ENCODE peak calls at places on chromosomes 1 and 21, in nine cellular contexts. One of them, this sample, is unnamed.

GRCh38 chr1:8706995-8707396 is 110.4 kb downstream of the RERE start:
- DNase-seq in sigmoid colon: no peak
- DNase-seq in glutamatergic neuron: no peak
- DNase-seq in skeletal muscle cell: no peak
- DNase-seq in fibroblast of lung: peak; percentile 85
- DNase-seq in A549: peak; percentile 30
- DNase-seq in Kasumi-1: no peak
- DNase-seq in effector CD4-positive, alpha-beta T cell: no peak
- DNase-seq in GM13977: no peak
- DNase-seq in this sample: no peak

GRCh38 chr21:16587671-16588379 is 858.0 kb downstream of the USP25 start:
- DNase-seq in sigmoid colon: peak; percentile 73
- DNase-seq in glutamatergic neuron: peak; percentile 22
- DNase-seq in skeletal muscle cell: peak; percentile 40
- DNase-seq in fibroblast of lung: peak; percentile 73
- DNase-seq in A549: no peak
- DNase-seq in Kasumi-1: no peak
- DNase-seq in effector CD4-positive, alpha-beta T cell: no peak
- DNase-seq in GM13977: no peak
- DNase-seq in this sample: no peak

GRCh38 chr1:243390315-243390875 is 134.6 kb downstream of the SDCCAG8 start:
- DNase-seq in sigmoid colon: no peak
- DNase-seq in glutamatergic neuron: no peak
- DNase-seq in skeletal muscle cell: no peak
- DNase-seq in fibroblast of lung: no peak
- DNase-seq in A549: no peak
- DNase-seq in Kasumi-1: no peak
- DNase-seq in effector CD4-positive, alpha-beta T cell: no peak
- DNase-seq in GM13977: no peak
- DNase-seq in this sample: no peak

GRCh38 chr1:37028981-37029617 is 5.2 kb downstream of the GRIK3 start:
- DNase-seq in sigmoid colon: no peak
- DNase-seq in glutamatergic neuron: peak; percentile 40
- DNase-seq in skeletal muscle cell: no peak
- DNase-seq in fibroblast of lung: no peak
- DNase-seq in A549: no peak
- DNase-seq in Kasumi-1: no peak
- DNase-seq in effector CD4-positive, alpha-beta T cell: no peak
- DNase-seq in GM13977: no peak
- DNase-seq in this sample: no peak

GRCh38 chr1:170568197-170568596 is 36.2 kb downstream of the GORAB start:
- DNase-seq in sigmoid colon: no peak
- DNase-seq in glutamatergic neuron: no peak
- DNase-seq in skeletal muscle cell: no peak
- DNase-seq in fibroblast of lung: no peak
- DNase-seq in A549: no peak
- DNase-seq in Kasumi-1: no peak
- DNase-seq in effector CD4-positive, alpha-beta T cell: no peak
- DNase-seq in GM13977: no peak
- DNase-seq in this sample: no peak

GRCh38 chr21:45187646-45188045 is 100.0 kb downstream of the POFUT2 start:
- DNase-seq in sigmoid colon: no peak
- DNase-seq in glutamatergic neuron: no peak
- DNase-seq in skeletal muscle cell: no peak
- DNase-seq in fibroblast of lung: no peak
- DNase-seq in A549: no peak
- DNase-seq in Kasumi-1: no peak
- DNase-seq in effector CD4-positive, alpha-beta T cell: no peak
- DNase-seq in GM13977: no peak
- DNase-seq in this sample: no peak

GRCh38 chr21:44941567-44941966 is 1.7 kb downstream of the SLX9 start:
- DNase-seq in sigmoid colon: peak; percentile 42
- DNase-seq in glutamatergic neuron: no peak
- DNase-seq in skeletal muscle cell: no peak
- DNase-seq in fibroblast of lung: no peak
- DNase-seq in A549: no peak
- DNase-seq in Kasumi-1: no peak
- DNase-seq in effector CD4-positive, alpha-beta T cell: no peak
- DNase-seq in GM13977: no peak
- DNase-seq in this sample: no peak

GRCh38 chr1:33966346-33967141 is 102.7 kb downstream of the HMGB4 start:
- DNase-seq in sigmoid colon: no peak
- DNase-seq in glutamatergic neuron: no peak
- DNase-seq in skeletal muscle cell: no peak
- DNase-seq in fibroblast of lung: peak; percentile 91
- DNase-seq in A549: no peak
- DNase-seq in Kasumi-1: no peak
- DNase-seq in effector CD4-positive, alpha-beta T cell: no peak
- DNase-seq in GM13977: no peak
- DNase-seq in this sample: no peak

GRCh38 chr1:26696645-26697440 is 1.0 kb downstream of the ARID1A start:
- DNase-seq in sigmoid colon: peak; percentile 79
- DNase-seq in glutamatergic neuron: peak; percentile 29
- DNase-seq in skeletal muscle cell: no peak
- DNase-seq in fibroblast of lung: no peak
- DNase-seq in A549: no peak
- DNase-seq in Kasumi-1: no peak
- DNase-seq in effector CD4-positive, alpha-beta T cell: peak; percentile 63
- DNase-seq in GM13977: peak; percentile 72
- DNase-seq in this sample: no peak

GRCh38 chr1:23810818-23811420 is 10.4 kb upstream of the GALE start:
- DNase-seq in sigmoid colon: no peak
- DNase-seq in glutamatergic neuron: peak; percentile 59
- DNase-seq in skeletal muscle cell: no peak
- DNase-seq in fibroblast of lung: no peak
- DNase-seq in A549: peak; percentile 41
- DNase-seq in Kasumi-1: peak; percentile 96
- DNase-seq in effector CD4-positive, alpha-beta T cell: peak; percentile 38
- DNase-seq in GM13977: peak; percentile 70
- DNase-seq in this sample: no peak

GRCh38 chr1:223298706-223299105 is 65.3 kb downstream of the SUSD4 start:
- DNase-seq in sigmoid colon: no peak
- DNase-seq in glutamatergic neuron: no peak
- DNase-seq in skeletal muscle cell: no peak
- DNase-seq in fibroblast of lung: peak; percentile 59
- DNase-seq in A549: no peak
- DNase-seq in Kasumi-1: no peak
- DNase-seq in effector CD4-positive, alpha-beta T cell: no peak
- DNase-seq in GM13977: no peak
- DNase-seq in this sample: no peak

GRCh38 chr1:84971957-84972356 is 25.0 kb downstream of the MCOLN2 start:
- DNase-seq in sigmoid colon: no peak
- DNase-seq in glutamatergic neuron: no peak
- DNase-seq in skeletal muscle cell: no peak
- DNase-seq in fibroblast of lung: no peak
- DNase-seq in A549: no peak
- DNase-seq in Kasumi-1: no peak
- DNase-seq in effector CD4-positive, alpha-beta T cell: no peak
- DNase-seq in GM13977: no peak
- DNase-seq in this sample: no peak

GRCh38 chr1:226149806-226150205 is 36.7 kb downstream of the ACBD3 start:
- DNase-seq in sigmoid colon: no peak
- DNase-seq in glutamatergic neuron: no peak
- DNase-seq in skeletal muscle cell: no peak
- DNase-seq in fibroblast of lung: no peak
- DNase-seq in A549: peak; percentile 37
- DNase-seq in Kasumi-1: no peak
- DNase-seq in effector CD4-positive, alpha-beta T cell: no peak
- DNase-seq in GM13977: no peak
- DNase-seq in this sample: no peak

GRCh38 chr1:4915159-4915558 is 260.8 kb downstream of the AJAP1 start:
- DNase-seq in sigmoid colon: no peak
- DNase-seq in glutamatergic neuron: no peak
- DNase-seq in skeletal muscle cell: no peak
- DNase-seq in fibroblast of lung: no peak
- DNase-seq in A549: no peak
- DNase-seq in Kasumi-1: no peak
- DNase-seq in effector CD4-positive, alpha-beta T cell: no peak
- DNase-seq in GM13977: no peak
- DNase-seq in this sample: no peak

GRCh38 chr1:184160236-184160635 is 108.7 kb downstream of the TSEN15 start:
- DNase-seq in sigmoid colon: no peak
- DNase-seq in glutamatergic neuron: no peak
- DNase-seq in skeletal muscle cell: no peak
- DNase-seq in fibroblast of lung: peak; percentile 86
- DNase-seq in A549: peak; percentile 8
- DNase-seq in Kasumi-1: peak; percentile 14
- DNase-seq in effector CD4-positive, alpha-beta T cell: no peak
- DNase-seq in GM13977: peak; percentile 32
- DNase-seq in this sample: peak; percentile 47

GRCh38 chr1:81409875-81410274 is 390.9 kb upstream of the ADGRL2 start:
- DNase-seq in sigmoid colon: no peak
- DNase-seq in glutamatergic neuron: no peak
- DNase-seq in skeletal muscle cell: no peak
- DNase-seq in fibroblast of lung: no peak
- DNase-seq in A549: no peak
- DNase-seq in Kasumi-1: no peak
- DNase-seq in effector CD4-positive, alpha-beta T cell: no peak
- DNase-seq in GM13977: no peak
- DNase-seq in this sample: no peak

GRCh38 chr1:59107516-59107915 is 189.4 kb upstream of the FGGY start:
- DNase-seq in sigmoid colon: peak; percentile 81
- DNase-seq in glutamatergic neuron: no peak
- DNase-seq in skeletal muscle cell: no peak
- DNase-seq in fibroblast of lung: no peak
- DNase-seq in A549: no peak
- DNase-seq in Kasumi-1: no peak
- DNase-seq in effector CD4-positive, alpha-beta T cell: no peak
- DNase-seq in GM13977: no peak
- DNase-seq in this sample: no peak

GRCh38 chr1:14704846-14705245 is 106.4 kb downstream of the KAZN start:
- DNase-seq in sigmoid colon: no peak
- DNase-seq in glutamatergic neuron: no peak
- DNase-seq in skeletal muscle cell: no peak
- DNase-seq in fibroblast of lung: peak; percentile 32
- DNase-seq in A549: no peak
- DNase-seq in Kasumi-1: no peak
- DNase-seq in effector CD4-positive, alpha-beta T cell: no peak
- DNase-seq in GM13977: no peak
- DNase-seq in this sample: no peak

GRCh38 chr1:23524716-23525401 is 6.2 kb downstream of the E2F2 start:
- DNase-seq in sigmoid colon: no peak
- DNase-seq in glutamatergic neuron: no peak
- DNase-seq in skeletal muscle cell: no peak
- DNase-seq in fibroblast of lung: no peak
- DNase-seq in A549: no peak
- DNase-seq in Kasumi-1: no peak
- DNase-seq in effector CD4-positive, alpha-beta T cell: no peak
- DNase-seq in GM13977: no peak
- DNase-seq in this sample: no peak

GRCh38 chr1:227234998-227235405 is 83.3 kb downstream of the CDC42BPA start:
- DNase-seq in sigmoid colon: no peak
- DNase-seq in glutamatergic neuron: peak; percentile 37
- DNase-seq in skeletal muscle cell: peak; percentile 42
- DNase-seq in fibroblast of lung: peak; percentile 63
- DNase-seq in A549: peak; percentile 87
- DNase-seq in Kasumi-1: peak; percentile 62
- DNase-seq in effector CD4-positive, alpha-beta T cell: no peak
- DNase-seq in GM13977: peak; percentile 27
- DNase-seq in this sample: peak; percentile 26

GRCh38 chr1:54137532-54138061 is 15.2 kb downstream of the CDCP2 start:
- DNase-seq in sigmoid colon: no peak
- DNase-seq in glutamatergic neuron: no peak
- DNase-seq in skeletal muscle cell: peak; percentile 59
- DNase-seq in fibroblast of lung: peak; percentile 76
- DNase-seq in A549: no peak
- DNase-seq in Kasumi-1: peak; percentile 25
- DNase-seq in effector CD4-positive, alpha-beta T cell: no peak
- DNase-seq in GM13977: no peak
- DNase-seq in this sample: peak; percentile 32

GRCh38 chr1:109186704-109187071 is 27.0 kb upstream of the SARS1 start:
- DNase-seq in sigmoid colon: peak; percentile 79
- DNase-seq in glutamatergic neuron: peak; percentile 27
- DNase-seq in skeletal muscle cell: no peak
- DNase-seq in fibroblast of lung: peak; percentile 32
- DNase-seq in A549: no peak
- DNase-seq in Kasumi-1: no peak
- DNase-seq in effector CD4-positive, alpha-beta T cell: no peak
- DNase-seq in GM13977: no peak
- DNase-seq in this sample: no peak

GRCh38 chr1:81499487-81499886 is 301.2 kb upstream of the ADGRL2 start:
- DNase-seq in sigmoid colon: no peak
- DNase-seq in glutamatergic neuron: no peak
- DNase-seq in skeletal muscle cell: no peak
- DNase-seq in fibroblast of lung: no peak
- DNase-seq in A549: no peak
- DNase-seq in Kasumi-1: no peak
- DNase-seq in effector CD4-positive, alpha-beta T cell: no peak
- DNase-seq in GM13977: no peak
- DNase-seq in this sample: no peak

GRCh38 chr1:1670866-1671265 is 12.1 kb upstream of the CDK11B start:
- DNase-seq in sigmoid colon: peak; percentile 60
- DNase-seq in glutamatergic neuron: no peak
- DNase-seq in skeletal muscle cell: no peak
- DNase-seq in fibroblast of lung: no peak
- DNase-seq in A549: no peak
- DNase-seq in Kasumi-1: no peak
- DNase-seq in effector CD4-positive, alpha-beta T cell: no peak
- DNase-seq in GM13977: no peak
- DNase-seq in this sample: no peak

GRCh38 chr21:42424848-42425602 is 21.3 kb downstream of the UBASH3A start:
- DNase-seq in sigmoid colon: no peak
- DNase-seq in glutamatergic neuron: no peak
- DNase-seq in skeletal muscle cell: no peak
- DNase-seq in fibroblast of lung: no peak
- DNase-seq in A549: no peak
- DNase-seq in Kasumi-1: peak; percentile 97
- DNase-seq in effector CD4-positive, alpha-beta T cell: peak; percentile 75
- DNase-seq in GM13977: no peak
- DNase-seq in this sample: no peak

GRCh38 chr1:155192346-155193274 is 15.1 kb downstream of the THBS3 start:
- DNase-seq in sigmoid colon: no peak
- DNase-seq in glutamatergic neuron: no peak
- DNase-seq in skeletal muscle cell: no peak
- DNase-seq in fibroblast of lung: no peak
- DNase-seq in A549: no peak
- DNase-seq in Kasumi-1: no peak
- DNase-seq in effector CD4-positive, alpha-beta T cell: no peak
- DNase-seq in GM13977: no peak
- DNase-seq in this sample: no peak

GRCh38 chr21:46636550-46637289 is 1.2 kb downstream of the PRMT2 start:
- DNase-seq in sigmoid colon: no peak
- DNase-seq in glutamatergic neuron: no peak
- DNase-seq in skeletal muscle cell: no peak
- DNase-seq in fibroblast of lung: peak; percentile 2
- DNase-seq in A549: no peak
- DNase-seq in Kasumi-1: no peak
- DNase-seq in effector CD4-positive, alpha-beta T cell: no peak
- DNase-seq in GM13977: no peak
- DNase-seq in this sample: no peak

GRCh38 chr1:92965003-92965402 is 3.7 kb upstream of the DIPK1A start:
- DNase-seq in sigmoid colon: no peak
- DNase-seq in glutamatergic neuron: no peak
- DNase-seq in skeletal muscle cell: no peak
- DNase-seq in fibroblast of lung: no peak
- DNase-seq in A549: no peak
- DNase-seq in Kasumi-1: no peak
- DNase-seq in effector CD4-positive, alpha-beta T cell: no peak
- DNase-seq in GM13977: no peak
- DNase-seq in this sample: no peak

GRCh38 chr1:36703526-36704208 is 221.0 kb upstream of the CSF3R start:
- DNase-seq in sigmoid colon: peak; percentile 78
- DNase-seq in glutamatergic neuron: peak; percentile 93
- DNase-seq in skeletal muscle cell: peak; percentile 10
- DNase-seq in fibroblast of lung: peak; percentile 31
- DNase-seq in A549: peak; percentile 59
- DNase-seq in Kasumi-1: peak; percentile 80
- DNase-seq in effector CD4-positive, alpha-beta T cell: peak; percentile 4
- DNase-seq in GM13977: peak; percentile 85
- DNase-seq in this sample: no peak

GRCh38 chr1:232589809-232590741 is 39.9 kb downstream of the SIPA1L2 start:
- DNase-seq in sigmoid colon: no peak
- DNase-seq in glutamatergic neuron: no peak
- DNase-seq in skeletal muscle cell: no peak
- DNase-seq in fibroblast of lung: no peak
- DNase-seq in A549: no peak
- DNase-seq in Kasumi-1: peak; percentile 84
- DNase-seq in effector CD4-positive, alpha-beta T cell: no peak
- DNase-seq in GM13977: no peak
- DNase-seq in this sample: no peak

GRCh38 chr1:236808564-236809130 is 13.6 kb downstream of the MTR start:
- DNase-seq in sigmoid colon: no peak
- DNase-seq in glutamatergic neuron: no peak
- DNase-seq in skeletal muscle cell: no peak
- DNase-seq in fibroblast of lung: no peak
- DNase-seq in A549: no peak
- DNase-seq in Kasumi-1: no peak
- DNase-seq in effector CD4-positive, alpha-beta T cell: no peak
- DNase-seq in GM13977: no peak
- DNase-seq in this sample: no peak

This sample was measured in kidney epithelial cell.